ENCODE peak calls at places on chromosome 20, in six cellular contexts. J, B, V, W, C and P are unnamed samples.

GRCh38 chr20:13638162-13638495 is 603 bp downstream of the TASP1 start:
- DNase-seq in J (no peak), B (no peak), V (no peak), W (no peak), C (no peak), P (no peak)

GRCh38 chr20:17725094-17725835 is 25.5 kb downstream of the BANF2 start:
- DNase-seq in J (no peak), B (no peak), V (no peak), W (no peak), C (no peak), P (no peak)

GRCh38 chr20:3815703-3816315 is 4.5 kb upstream of the AP5S1 start:
- DNase-seq in J (no peak), B (no peak), V (peak), W (no peak), C (no peak), P (no peak)

GRCh38 chr20:51884561-51884960 is 82.2 kb upstream of the SALL4 start:
- DNase-seq in J (no peak), B (no peak), V (no peak), W (no peak), C (no peak), P (no peak)

GRCh38 chr20:46354207-46354555 is 45.9 kb upstream of the CDH22 start:
- DNase-seq in J (no peak), B (no peak), V (no peak), W (no peak), C (no peak), P (no peak)

GRCh38 chr20:52104546-52105044 is 87.0 kb downstream of the ZFP64 start:
- DNase-seq in J (no peak), B (peak), V (no peak), W (peak), C (no peak), P (peak)

GRCh38 chr20:19205999-19206398 is 6.4 kb upstream of the SLC24A3 start:
- DNase-seq in J (peak), B (peak), V (peak), W (peak), C (peak), P (peak)

GRCh38 chr20:57074386-57074785 is 192.1 kb downstream of the BMP7 start:
- DNase-seq in J (no peak), B (no peak), V (no peak), W (no peak), C (no peak), P (no peak)

GRCh38 chr20:23002276-23002675 is 32.8 kb upstream of the SSTR4 start:
- DNase-seq in J (no peak), B (no peak), V (no peak), W (no peak), C (no peak), P (no peak)

GRCh38 chr20:51463998-51464397 is 78.5 kb downstream of the NFATC2 start:
- DNase-seq in J (no peak), B (peak), V (no peak), W (no peak), C (peak), P (no peak)

GRCh38 chr20:45011108-45011526 is 44.8 kb downstream of the STK4 start:
- DNase-seq in J (peak), B (peak), V (no peak), W (no peak), C (no peak), P (no peak)

GRCh38 chr20:23161968-23162696 is 76.0 kb upstream of the CD93 start:
- DNase-seq in J (no peak), B (no peak), V (no peak), W (no peak), C (peak), P (peak)

GRCh38 chr20:34705383-34706021 is 1.4 kb downstream of the TP53INP2 start:
- DNase-seq in J (no peak), B (peak), V (peak), W (no peak), C (no peak), P (no peak)

GRCh38 chr20:32493356-32493755 is 91.8 kb downstream of the NOL4L start:
- DNase-seq in J (no peak), B (peak), V (no peak), W (no peak), C (no peak), P (no peak)

GRCh38 chr20:56516631-56517030 is 7.9 kb upstream of the FAM209A start:
- DNase-seq in J (no peak), B (no peak), V (no peak), W (no peak), C (peak), P (no peak)

GRCh38 chr20:2032168-2032567 is 38.3 kb upstream of the PDYN start:
- DNase-seq in J (no peak), B (no peak), V (no peak), W (no peak), C (no peak), P (no peak)

GRCh38 chr20:20393207-20393606 is 25.3 kb downstream of the INSM1 start:
- DNase-seq in J (no peak), B (no peak), V (no peak), W (no peak), C (no peak), P (no peak)

GRCh38 chr20:38700146-38700545 is 24.1 kb upstream of the SLC32A1 start:
- DNase-seq in J (no peak), B (peak), V (no peak), W (no peak), C (no peak), P (no peak)

GRCh38 chr20:46030290-46031013 is 1.4 kb downstream of the SLC12A5 start:
- DNase-seq in J (no peak), B (no peak), V (peak), W (no peak), C (no peak), P (no peak)

GRCh38 chr20:12592756-12593155 is 416.0 kb upstream of the SPTLC3 start:
- DNase-seq in J (no peak), B (no peak), V (no peak), W (no peak), C (no peak), P (no peak)

GRCh38 chr20:63082308-63082938 is 75.7 kb upstream of the BHLHE23 start:
- DNase-seq in J (no peak), B (peak), V (peak), W (no peak), C (peak), P (peak)